ENCODE peak calls at places on chromosomes 7 and 10, in eight cellular contexts. J is OCI-LY7; T is GM04504; Z is HCEC 1CT; B is ELF-1; U is activated CD4-positive, alpha-beta T cell treated with anti-CD3 and anti-CD28 coated beads, Interleukin-2, amount 10 ng/mL, durations not matched to agents 7 days and 5 days; X is EH; V is upper lobe of left lung. O is an unnamed sample.

GRCh38 chr10:131871673-131872005 is 29.2 kb upstream of the PPP2R2D start:
- DNase-seq in J (no peak), T (no peak), Z (no peak), B (no peak), U (no peak), X (no peak), V (no peak), O (no peak)

GRCh38 chr10:86753638-86754434 is 2.6 kb upstream of the BMPR1A start:
- DNase-seq in J (no peak), T (no peak), Z (no peak), B (no peak), U (no peak), X (no peak), V (no peak), O (no peak)

GRCh38 chr10:28587970-28588290 is 55.0 kb downstream of the WAC start:
- DNase-seq in J (no peak), T (peak), Z (peak), B (no peak), U (no peak), X (peak), V (no peak), O (peak)

GRCh38 chr7:157402911-157403534 is 66.2 kb downstream of the DNAJB6 start:
- DNase-seq in J (no peak), T (no peak), Z (no peak), B (no peak), U (no peak), X (peak), V (peak), O (no peak)

GRCh38 chr10:34194259-34194658 is 620.8 kb downstream of the PARD3 start:
- DNase-seq in J (no peak), T (no peak), Z (peak), B (no peak), U (no peak), X (peak), V (no peak), O (no peak)

GRCh38 chr10:30603589-30603988 is 26.0 kb downstream of the LYZL2 start:
- DNase-seq in J (no peak), T (no peak), Z (no peak), B (no peak), U (no peak), X (no peak), V (no peak), O (no peak)

GRCh38 chr10:132054564-132054963 is 11.2 kb upstream of the JAKMIP3 start:
- DNase-seq in J (no peak), T (no peak), Z (no peak), B (peak), U (no peak), X (peak), V (no peak), O (no peak)

GRCh38 chr10:122558452-122558851 is 2.1 kb upstream of the DMBT1 start:
- DNase-seq in J (no peak), T (no peak), Z (no peak), B (no peak), U (no peak), X (no peak), V (no peak), O (no peak)

GRCh38 chr10:86321568-86321967 is 45.0 kb downstream of the GRID1 start:
- DNase-seq in J (no peak), T (no peak), Z (no peak), B (no peak), U (no peak), X (no peak), V (no peak), O (peak)

GRCh38 chr7:74093671-74094223 is 10.1 kb downstream of the LIMK1 start:
- DNase-seq in J (peak), T (no peak), Z (no peak), B (peak), U (peak), X (no peak), V (peak), O (no peak)

GRCh38 chr7:39602351-39602750 is 21.0 kb upstream of the RALA start:
- DNase-seq in J (no peak), T (no peak), Z (peak), B (no peak), U (no peak), X (peak), V (no peak), O (no peak)

GRCh38 chr7:139777304-139777890 is 401 bp downstream of the HIPK2 start:
- DNase-seq in J (peak), T (no peak), Z (peak), B (no peak), U (peak), X (peak), V (peak), O (peak)

GRCh38 chr7:66233638-66234037 is 28.5 kb downstream of the TPST1 start:
- DNase-seq in J (no peak), T (no peak), Z (no peak), B (no peak), U (no peak), X (no peak), V (no peak), O (no peak)

O was measured in frontal cortex.